ENCODE peak calls at places on chromosomes 3 and 15, in eight cellular contexts. L, T, B, S, C, Y, E and W are unnamed samples.

GRCh38 chr3:65398953-65399352 is 639.8 kb downstream of the MAGI1 start:
- DNase-seq in L (no peak), T (no peak), B (no peak), S (no peak), C (peak), Y (no peak), E (no peak), W (no peak)

GRCh38 chr15:25798207-25798931 is 64.8 kb downstream of the ATP10A start:
- DNase-seq in L (no peak), T (no peak), B (no peak), S (no peak), C (no peak), Y (peak), E (no peak), W (no peak)

GRCh38 chr3:88668180-88668579 is 439.2 kb upstream of the EPHA3 start:
- DNase-seq in L (no peak), T (no peak), B (no peak), S (no peak), C (no peak), Y (no peak), E (no peak), W (no peak)

GRCh38 chr15:99251436-99251821 is at the start of gene LRRC28:
- DNase-seq in L (no peak), T (no peak), B (no peak), S (no peak), C (no peak), Y (no peak), E (no peak), W (peak)

GRCh38 chr3:67239362-67239761 is 241.3 kb downstream of the KBTBD8 start:
- DNase-seq in L (no peak), T (no peak), B (no peak), S (no peak), C (no peak), Y (no peak), E (no peak), W (no peak)

GRCh38 chr15:60138397-60138968 is 134.4 kb downstream of the FOXB1 start:
- DNase-seq in L (no peak), T (no peak), B (no peak), S (no peak), C (no peak), Y (no peak), E (no peak), W (no peak)

GRCh38 chr15:78225783-78226541 is 8.4 kb downstream of the ACSBG1 start:
- DNase-seq in L (no peak), T (no peak), B (no peak), S (no peak), C (no peak), Y (peak), E (no peak), W (no peak)

GRCh38 chr3:76900571-76900970 is 139.3 kb upstream of the ROBO2 start:
- DNase-seq in L (no peak), T (no peak), B (no peak), S (no peak), C (peak), Y (no peak), E (no peak), W (no peak)

GRCh38 chr3:52236424-52236886 is 2.5 kb downstream of the TWF2 start:
- DNase-seq in L (no peak), T (no peak), B (no peak), S (no peak), C (no peak), Y (no peak), E (no peak), W (no peak)

GRCh38 chr3:185455860-185456259 is 43.0 kb downstream of the TMEM41A start:
- DNase-seq in L (no peak), T (no peak), B (no peak), S (no peak), C (no peak), Y (no peak), E (no peak), W (no peak)

GRCh38 chr3:67647390-67647878 is 7.0 kb downstream of the SUCLG2 start:
- DNase-seq in L (peak), T (no peak), B (peak), S (no peak), C (peak), Y (peak), E (no peak), W (no peak)

GRCh38 chr15:80645494-80646065 is 49.5 kb upstream of the ABHD17C start:
- DNase-seq in L (no peak), T (no peak), B (no peak), S (no peak), C (no peak), Y (no peak), E (no peak), W (no peak)

GRCh38 chr3:159787191-159787590 is 201.4 kb upstream of the IL12A start:
- DNase-seq in L (no peak), T (no peak), B (no peak), S (no peak), C (peak), Y (peak), E (no peak), W (no peak)

GRCh38 chr3:128844502-128844901 is 34.9 kb upstream of the ACAD9 start:
- DNase-seq in L (no peak), T (no peak), B (no peak), S (no peak), C (no peak), Y (no peak), E (no peak), W (no peak)

GRCh38 chr15:87619161-87619960 is 637.2 kb downstream of the NTRK3 start:
- DNase-seq in L (no peak), T (no peak), B (peak), S (no peak), C (no peak), Y (peak), E (no peak), W (no peak)

GRCh38 chr15:84391191-84391590 is 155.6 kb downstream of the GOLGA6L4 start:
- DNase-seq in L (no peak), T (no peak), B (no peak), S (no peak), C (no peak), Y (no peak), E (no peak), W (no peak)

GRCh38 chr3:194369522-194370279 is at the start of gene LRRC15:
- DNase-seq in L (peak), T (no peak), B (peak), S (no peak), C (peak), Y (peak), E (peak), W (no peak)

GRCh38 chr3:72892081-72892763 is 4.4 kb downstream of the GXYLT2 start:
- DNase-seq in L (peak), T (no peak), B (peak), S (no peak), C (no peak), Y (peak), E (no peak), W (no peak)

GRCh38 chr3:149581248-149581647 is 76.6 kb downstream of the WWTR1 start:
- DNase-seq in L (no peak), T (no peak), B (no peak), S (no peak), C (peak), Y (no peak), E (no peak), W (no peak)

GRCh38 chr3:175176556-175176955 is 317.4 kb downstream of the NAALADL2 start:
- DNase-seq in L (no peak), T (no peak), B (no peak), S (no peak), C (no peak), Y (no peak), E (no peak), W (no peak)

GRCh38 chr3:39657775-39658174 is 151.6 kb upstream of the MYRIP start:
- DNase-seq in L (no peak), T (no peak), B (no peak), S (no peak), C (no peak), Y (no peak), E (no peak), W (no peak)

GRCh38 chr3:134427400-134428111 is 53.3 kb upstream of the AMOTL2 start:
- DNase-seq in L (peak), T (no peak), B (peak), S (no peak), C (peak), Y (peak), E (peak), W (no peak)

GRCh38 chr15:68638953-68639500 is 60.2 kb downstream of the CORO2B start:
- DNase-seq in L (no peak), T (no peak), B (no peak), S (no peak), C (no peak), Y (peak), E (no peak), W (no peak)

GRCh38 chr15:43484455-43484854 is 8.5 kb downstream of the TP53BP1 start:
- DNase-seq in L (no peak), T (no peak), B (no peak), S (no peak), C (no peak), Y (peak), E (no peak), W (no peak)

GRCh38 chr3:50542177-50543034 is 25.1 kb downstream of the C3orf18 start:
- DNase-seq in L (peak), T (peak), B (peak), S (peak), C (peak), Y (peak), E (peak), W (no peak)

GRCh38 chr3:14141144-14141543 is 16.3 kb downstream of the TMEM43 start:
- DNase-seq in L (no peak), T (no peak), B (no peak), S (no peak), C (peak), Y (no peak), E (no peak), W (no peak)

GRCh38 chr15:31498756-31499155 is 172.1 kb downstream of the KLF13 start:
- DNase-seq in L (no peak), T (no peak), B (no peak), S (no peak), C (no peak), Y (no peak), E (no peak), W (no peak)

GRCh38 chr3:171333784-171334464 is 126.3 kb downstream of the TNIK start:
- DNase-seq in L (no peak), T (no peak), B (no peak), S (no peak), C (no peak), Y (no peak), E (no peak), W (no peak)